ENCODE peak calls at places on chromosomes 4 and X, in ten cellular contexts. One of them, this sample, is unnamed.

GRCh38 chrX:23493941-23494374 is 159.3 kb downstream of the PTCHD1 start:
- DNase-seq in transverse colon: no peak
- DNase-seq in cardiac muscle cell: peak; percentile 27
- DNase-seq in ovary: no peak
- DNase-seq in HL-60: no peak
- DNase-seq in colonic mucosa: peak; percentile 27
- DNase-seq in GM06990: peak; percentile 25
- DNase-seq in astrocyte of the spinal cord: peak; percentile 40
- DNase-seq in kidney epithelial cell: no peak
- DNase-seq in HCT116: peak; percentile 7
- DNase-seq in this sample: peak; percentile 65

GRCh38 chr4:101224358-101225218 is 122.7 kb downstream of the PPP3CA start:
- DNase-seq in transverse colon: no peak
- DNase-seq in cardiac muscle cell: no peak
- DNase-seq in ovary: no peak
- DNase-seq in HL-60: no peak
- DNase-seq in colonic mucosa: no peak
- DNase-seq in GM06990: no peak
- DNase-seq in astrocyte of the spinal cord: no peak
- DNase-seq in kidney epithelial cell: no peak
- DNase-seq in HCT116: no peak
- DNase-seq in this sample: no peak

GRCh38 chr4:76341063-76341462 is 34.5 kb downstream of the STBD1 start:
- DNase-seq in transverse colon: no peak
- DNase-seq in cardiac muscle cell: peak; percentile 78
- DNase-seq in ovary: no peak
- DNase-seq in HL-60: no peak
- DNase-seq in colonic mucosa: no peak
- DNase-seq in GM06990: no peak
- DNase-seq in astrocyte of the spinal cord: peak; percentile 63
- DNase-seq in kidney epithelial cell: peak; percentile 31
- DNase-seq in HCT116: no peak
- DNase-seq in this sample: no peak

GRCh38 chr4:118338518-118338917 is 14.3 kb downstream of the PRSS12 start:
- DNase-seq in transverse colon: no peak
- DNase-seq in cardiac muscle cell: no peak
- DNase-seq in ovary: no peak
- DNase-seq in HL-60: no peak
- DNase-seq in colonic mucosa: no peak
- DNase-seq in GM06990: no peak
- DNase-seq in astrocyte of the spinal cord: no peak
- DNase-seq in kidney epithelial cell: no peak
- DNase-seq in HCT116: no peak
- DNase-seq in this sample: no peak

GRCh38 chr4:158299459-158300007 is 89.2 kb downstream of the TMEM144 start:
- DNase-seq in transverse colon: no peak
- DNase-seq in cardiac muscle cell: no peak
- DNase-seq in ovary: no peak
- DNase-seq in HL-60: no peak
- DNase-seq in colonic mucosa: no peak
- DNase-seq in GM06990: no peak
- DNase-seq in astrocyte of the spinal cord: no peak
- DNase-seq in kidney epithelial cell: no peak
- DNase-seq in HCT116: no peak
- DNase-seq in this sample: no peak

GRCh38 chr4:71198958-71199357 is 139.9 kb upstream of the SLC4A4 start:
- DNase-seq in transverse colon: peak; percentile 56
- DNase-seq in cardiac muscle cell: no peak
- DNase-seq in ovary: no peak
- DNase-seq in HL-60: no peak
- DNase-seq in colonic mucosa: peak; percentile 78
- DNase-seq in GM06990: no peak
- DNase-seq in astrocyte of the spinal cord: no peak
- DNase-seq in kidney epithelial cell: no peak
- DNase-seq in HCT116: no peak
- DNase-seq in this sample: no peak

GRCh38 chr4:95219109-95219508 is 329.7 kb downstream of the UNC5C start:
- DNase-seq in transverse colon: no peak
- DNase-seq in cardiac muscle cell: peak; percentile 28
- DNase-seq in ovary: no peak
- DNase-seq in HL-60: no peak
- DNase-seq in colonic mucosa: no peak
- DNase-seq in GM06990: no peak
- DNase-seq in astrocyte of the spinal cord: peak; percentile 91
- DNase-seq in kidney epithelial cell: no peak
- DNase-seq in HCT116: no peak
- DNase-seq in this sample: no peak

GRCh38 chr4:8035371-8035780 is 95.7 kb upstream of the AFAP1 start:
- DNase-seq in transverse colon: no peak
- DNase-seq in cardiac muscle cell: peak; percentile 76
- DNase-seq in ovary: no peak
- DNase-seq in HL-60: peak; percentile 30
- DNase-seq in colonic mucosa: no peak
- DNase-seq in GM06990: no peak
- DNase-seq in astrocyte of the spinal cord: peak; percentile 61
- DNase-seq in kidney epithelial cell: peak; percentile 16
- DNase-seq in HCT116: no peak
- DNase-seq in this sample: peak; percentile 27

GRCh38 chr4:54550415-54551171 is 107.2 kb upstream of the KIT start:
- DNase-seq in transverse colon: no peak
- DNase-seq in cardiac muscle cell: peak; percentile 58
- DNase-seq in ovary: no peak
- DNase-seq in HL-60: no peak
- DNase-seq in colonic mucosa: no peak
- DNase-seq in GM06990: no peak
- DNase-seq in astrocyte of the spinal cord: no peak
- DNase-seq in kidney epithelial cell: no peak
- DNase-seq in HCT116: no peak
- DNase-seq in this sample: no peak

GRCh38 chrX:42752730-42753129 is 25.2 kb downstream of the PPP1R2C start:
- DNase-seq in transverse colon: no peak
- DNase-seq in cardiac muscle cell: peak; percentile 35
- DNase-seq in ovary: no peak
- DNase-seq in HL-60: no peak
- DNase-seq in colonic mucosa: no peak
- DNase-seq in GM06990: no peak
- DNase-seq in astrocyte of the spinal cord: no peak
- DNase-seq in kidney epithelial cell: no peak
- DNase-seq in HCT116: no peak
- DNase-seq in this sample: no peak

GRCh38 chrX:42759881-42760280 is 18.1 kb downstream of the PPP1R2C start:
- DNase-seq in transverse colon: no peak
- DNase-seq in cardiac muscle cell: no peak
- DNase-seq in ovary: no peak
- DNase-seq in HL-60: no peak
- DNase-seq in colonic mucosa: no peak
- DNase-seq in GM06990: no peak
- DNase-seq in astrocyte of the spinal cord: no peak
- DNase-seq in kidney epithelial cell: no peak
- DNase-seq in HCT116: no peak
- DNase-seq in this sample: no peak

GRCh38 chrX:42754129-42754528 is 23.8 kb downstream of the PPP1R2C start:
- DNase-seq in transverse colon: no peak
- DNase-seq in cardiac muscle cell: no peak
- DNase-seq in ovary: no peak
- DNase-seq in HL-60: no peak
- DNase-seq in colonic mucosa: no peak
- DNase-seq in GM06990: no peak
- DNase-seq in astrocyte of the spinal cord: no peak
- DNase-seq in kidney epithelial cell: no peak
- DNase-seq in HCT116: no peak
- DNase-seq in this sample: no peak

GRCh38 chrX:42754582-42754981 is 23.4 kb downstream of the PPP1R2C start:
- DNase-seq in transverse colon: no peak
- DNase-seq in cardiac muscle cell: no peak
- DNase-seq in ovary: no peak
- DNase-seq in HL-60: no peak
- DNase-seq in colonic mucosa: no peak
- DNase-seq in GM06990: no peak
- DNase-seq in astrocyte of the spinal cord: no peak
- DNase-seq in kidney epithelial cell: no peak
- DNase-seq in HCT116: no peak
- DNase-seq in this sample: no peak

DNA sequence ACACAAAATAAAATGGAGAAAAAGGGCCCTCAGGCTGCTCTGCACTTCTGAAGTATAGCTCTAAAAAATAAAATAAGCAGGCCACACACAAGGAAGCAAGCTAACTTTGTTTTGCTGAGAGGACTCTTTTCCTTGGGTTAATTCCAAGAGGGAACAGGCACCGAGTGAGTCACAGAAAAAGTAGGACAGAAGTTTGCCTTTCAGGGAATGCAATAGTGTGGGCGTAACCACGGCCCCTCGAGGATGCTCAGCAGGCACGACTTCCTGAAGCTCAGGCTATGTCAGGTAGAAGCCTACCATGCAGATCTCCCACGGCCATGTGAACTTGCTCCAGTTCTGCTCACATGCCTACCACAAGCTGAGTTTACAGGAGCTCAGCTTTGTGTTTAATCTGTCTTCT is 22.1 kb downstream of the PPP1R2C start:
- DNase-seq in transverse colon: no peak
- DNase-seq in cardiac muscle cell: peak; percentile 70
- DNase-seq in ovary: no peak
- DNase-seq in HL-60: no peak
- DNase-seq in colonic mucosa: no peak
- DNase-seq in GM06990: no peak
- DNase-seq in astrocyte of the spinal cord: peak; percentile 68
- DNase-seq in kidney epithelial cell: peak; percentile 23
- DNase-seq in HCT116: no peak
- DNase-seq in this sample: no peak
- TF ChIP-seq CTCF in transverse colon: no peak
- TF ChIP-seq CTCF in cardiac muscle cell: no peak
- TF ChIP-seq CTCF in ovary: no peak
- TF ChIP-seq CTCF in HL-60: no peak
- TF ChIP-seq CTCF in colonic mucosa: no peak
- TF ChIP-seq CTCF in GM06990: no peak
- TF ChIP-seq CTCF in astrocyte of the spinal cord: no peak
- TF ChIP-seq CTCF in kidney epithelial cell: no peak
- TF ChIP-seq CTCF in HCT116: no peak
- TF ChIP-seq CTCF in this sample: no peak

GRCh38 chr4:156201050-156201449 is 247.4 kb upstream of the CTSO start:
- DNase-seq in transverse colon: no peak
- DNase-seq in cardiac muscle cell: no peak
- DNase-seq in ovary: no peak
- DNase-seq in HL-60: no peak
- DNase-seq in colonic mucosa: no peak
- DNase-seq in GM06990: peak; percentile 62
- DNase-seq in astrocyte of the spinal cord: no peak
- DNase-seq in kidney epithelial cell: no peak
- DNase-seq in HCT116: no peak
- DNase-seq in this sample: peak; percentile 36

GRCh38 chr4:156195914-156196313 is 242.2 kb upstream of the CTSO start:
- DNase-seq in transverse colon: no peak
- DNase-seq in cardiac muscle cell: no peak
- DNase-seq in ovary: no peak
- DNase-seq in HL-60: no peak
- DNase-seq in colonic mucosa: no peak
- DNase-seq in GM06990: peak; percentile 25
- DNase-seq in astrocyte of the spinal cord: no peak
- DNase-seq in kidney epithelial cell: no peak
- DNase-seq in HCT116: no peak
- DNase-seq in this sample: peak; percentile 70

GRCh38 chr4:156196722-156197121 is 243.1 kb upstream of the CTSO start:
- DNase-seq in transverse colon: no peak
- DNase-seq in cardiac muscle cell: no peak
- DNase-seq in ovary: no peak
- DNase-seq in HL-60: no peak
- DNase-seq in colonic mucosa: no peak
- DNase-seq in GM06990: peak; percentile 50
- DNase-seq in astrocyte of the spinal cord: no peak
- DNase-seq in kidney epithelial cell: no peak
- DNase-seq in HCT116: no peak
- DNase-seq in this sample: peak; percentile 29

GRCh38 chr4:156197216-156197615 is 243.6 kb upstream of the CTSO start:
- DNase-seq in transverse colon: no peak
- DNase-seq in cardiac muscle cell: no peak
- DNase-seq in ovary: no peak
- DNase-seq in HL-60: no peak
- DNase-seq in colonic mucosa: no peak
- DNase-seq in GM06990: peak; percentile 37
- DNase-seq in astrocyte of the spinal cord: no peak
- DNase-seq in kidney epithelial cell: peak; percentile 16
- DNase-seq in HCT116: no peak
- DNase-seq in this sample: no peak

GRCh38 chr4:156198511-156198910 is 244.8 kb upstream of the CTSO start:
- DNase-seq in transverse colon: no peak
- DNase-seq in cardiac muscle cell: no peak
- DNase-seq in ovary: no peak
- DNase-seq in HL-60: no peak
- DNase-seq in colonic mucosa: no peak
- DNase-seq in GM06990: no peak
- DNase-seq in astrocyte of the spinal cord: no peak
- DNase-seq in kidney epithelial cell: no peak
- DNase-seq in HCT116: no peak
- DNase-seq in this sample: no peak
- H3K4me3 ChIP-seq in transverse colon: no peak overlapping the region
- H3K4me3 ChIP-seq in cardiac muscle cell: no peak overlapping the region
- H3K4me3 ChIP-seq in ovary: no peak overlapping the region
- H3K4me3 ChIP-seq in HL-60: no peak overlapping the region
- H3K4me3 ChIP-seq in colonic mucosa: no peak overlapping the region
- H3K4me3 ChIP-seq in GM06990: no peak overlapping the region
- H3K4me3 ChIP-seq in astrocyte of the spinal cord: no peak overlapping the region
- H3K4me3 ChIP-seq in kidney epithelial cell: no peak overlapping the region
- H3K4me3 ChIP-seq in HCT116: no peak overlapping the region
- H3K4me3 ChIP-seq in this sample: no peak overlapping the region

GRCh38 chr4:99998062-99998880 is 48.2 kb upstream of the H2AZ1 start:
- DNase-seq in transverse colon: no peak
- DNase-seq in cardiac muscle cell: peak; percentile 54
- DNase-seq in ovary: no peak
- DNase-seq in HL-60: peak; percentile 6
- DNase-seq in colonic mucosa: no peak
- DNase-seq in GM06990: no peak
- DNase-seq in astrocyte of the spinal cord: peak; percentile 71
- DNase-seq in kidney epithelial cell: peak; percentile 10
- DNase-seq in HCT116: peak; percentile 37
- DNase-seq in this sample: peak; percentile 37
- TF ChIP-seq CTCF in transverse colon: no peak
- TF ChIP-seq CTCF in cardiac muscle cell: peak; percentile 44
- TF ChIP-seq CTCF in ovary: no peak
- TF ChIP-seq CTCF in HL-60: no peak
- TF ChIP-seq CTCF in colonic mucosa: no peak
- TF ChIP-seq CTCF in GM06990: peak; percentile 36
- TF ChIP-seq CTCF in astrocyte of the spinal cord: peak; percentile 41
- TF ChIP-seq CTCF in kidney epithelial cell: peak; percentile 29
- TF ChIP-seq CTCF in HCT116: peak; percentile 22
- TF ChIP-seq CTCF in this sample: peak; percentile 27

DNA sequence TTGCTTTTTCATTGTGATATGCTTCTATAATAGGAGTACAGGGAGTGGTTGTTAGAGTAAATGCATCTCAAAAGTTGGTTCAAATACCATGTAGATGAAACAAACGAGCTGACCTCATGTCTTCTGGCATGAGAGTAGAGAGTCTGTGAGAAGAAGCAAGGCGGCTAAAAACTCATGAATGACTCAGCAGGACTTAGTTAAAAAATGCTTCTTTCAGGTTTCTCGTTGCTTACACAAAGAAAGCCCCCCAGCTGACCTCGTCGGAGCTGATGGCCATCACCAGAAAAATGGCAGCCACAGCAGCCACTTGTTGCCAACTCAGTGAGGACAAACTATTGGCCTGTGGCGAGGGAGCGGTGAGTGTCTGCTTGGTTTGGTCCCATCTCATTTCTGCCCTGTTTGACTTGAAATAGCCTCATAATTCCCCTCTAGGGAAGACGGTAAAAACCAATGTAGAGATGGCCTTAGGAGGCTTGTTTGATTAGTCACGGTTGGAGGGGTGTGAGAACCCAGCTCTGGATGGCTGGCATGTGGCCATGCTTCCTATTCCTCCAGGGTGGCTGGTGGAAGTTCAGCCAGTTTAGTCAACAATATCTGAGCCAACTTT is 14.5 kb downstream of the AFP start:
- DNase-seq in transverse colon: no peak
- DNase-seq in cardiac muscle cell: peak; percentile 80
- DNase-seq in ovary: peak; percentile 52
- DNase-seq in HL-60: no peak
- DNase-seq in colonic mucosa: no peak
- DNase-seq in GM06990: no peak
- DNase-seq in astrocyte of the spinal cord: peak; percentile 97
- DNase-seq in kidney epithelial cell: peak; percentile 34
- DNase-seq in HCT116: no peak
- DNase-seq in this sample: no peak
- H3K4me3 ChIP-seq in transverse colon: no peak overlapping the region
- H3K4me3 ChIP-seq in cardiac muscle cell: no peak overlapping the region
- H3K4me3 ChIP-seq in ovary: no peak overlapping the region
- H3K4me3 ChIP-seq in HL-60: no peak overlapping the region
- H3K4me3 ChIP-seq in colonic mucosa: no peak overlapping the region
- H3K4me3 ChIP-seq in GM06990: no peak overlapping the region
- H3K4me3 ChIP-seq in astrocyte of the spinal cord: peak overlapping the region; percentile 13
- H3K4me3 ChIP-seq in kidney epithelial cell: no peak overlapping the region
- H3K4me3 ChIP-seq in HCT116: no peak overlapping the region
- H3K4me3 ChIP-seq in this sample: no peak overlapping the region